ENCODE peak calls at places on chromosome 15, in eight cellular contexts. D, A, Z, H, N, M, F and L are unnamed samples. For H3K4me1, the result is how much of the 10 kb centered on the place peaks cover.

GRCh38 chr15:41263891-41264351 is 32.9 kb downstream of the CHP1 start:
- DNase-seq in Z (peak), F (peak), N (no peak), H (no peak), D (no peak), M (no peak), A (peak), L (no peak)

GRCh38 chr15:90184786-90185704 is 16.1 kb upstream of the SEMA4B start:
- DNase-seq in N (peak), F (peak), M (peak), A (peak), D (peak), Z (peak), H (peak), L (peak)

GRCh38 chr15:84921121-84921520 is 36.7 kb downstream of the SLC28A1 start:
- DNase-seq in D (no peak), N (no peak), H (no peak), F (no peak), Z (peak), A (no peak), M (no peak), L (no peak)

GRCh38 chr15:42832577-42832976 is 88.0 kb downstream of the TTBK2 start:
- DNase-seq in M (no peak), A (no peak), N (no peak), Z (peak), D (no peak), F (no peak), H (no peak), L (no peak)

GRCh38 chr15:81301815-81302399 is 22.0 kb downstream of the STARD5 start:
- DNase-seq in H (no peak), A (no peak), F (no peak), Z (no peak), D (peak), N (peak), M (no peak), L (no peak)

GRCh38 chr15:89982315-89983055 is 18.6 kb upstream of the ZNF710 start:
- DNase-seq in H (no peak), F (peak), N (no peak), D (no peak), M (no peak), Z (no peak), A (no peak), L (no peak)

GRCh38 chr15:32818758-32819405 is 101.1 kb downstream of the GREM1 start:
- DNase-seq in D (no peak), Z (no peak), H (no peak), F (no peak), A (peak), M (no peak), N (no peak), L (peak)

GRCh38 chr15:79505956-79506355 is 73.8 kb downstream of the MINAR1 start:
- DNase-seq in N (no peak), A (no peak), Z (no peak), F (no peak), M (no peak), D (no peak), H (no peak), L (no peak)

GRCh38 chr15:43922021-43922420 is 95.2 kb downstream of the WDR76 start:
- DNase-seq in Z (peak), M (no peak), A (no peak), F (no peak), D (no peak), N (no peak), H (no peak), L (no peak)

GRCh38 chr15:80594091-80594889 is 100.8 kb upstream of the ABHD17C start:
- DNase-seq in M (no peak), A (no peak), H (no peak), D (no peak), Z (no peak), N (no peak), F (peak), L (no peak)

GRCh38 chr15:71447328-71448250 is 332.3 kb downstream of the THSD4 start:
- DNase-seq in M (no peak), H (no peak), D (peak), N (no peak), Z (peak), A (no peak), F (peak), L (no peak)

GRCh38 chr15:43168192-43169107 is 16.8 kb upstream of the CCNDBP1 start:
- DNase-seq in D (peak), N (peak), F (peak), Z (no peak), A (no peak), H (no peak), M (no peak), L (no peak)

GRCh38 chr15:66224946-66225345 is 28.6 kb downstream of the MEGF11 start:
- DNase-seq in H (no peak), D (peak), N (peak), Z (no peak), M (no peak), A (no peak), F (no peak), L (no peak)

GRCh38 chr15:43911235-43911661 is 84.4 kb downstream of the WDR76 start:
- DNase-seq in Z (peak), M (no peak), N (no peak), H (no peak), A (no peak), F (no peak), D (no peak), L (no peak)

GRCh38 chr15:83305696-83306291 is 21.3 kb upstream of the BNC1 start:
- DNase-seq in A (peak), M (no peak), D (no peak), F (peak), H (no peak), N (peak), Z (peak), L (peak)

GRCh38 chr15:77251662-77252061 is 168.2 kb downstream of the PEAK1 start:
- DNase-seq in F (peak), N (no peak), Z (no peak), D (no peak), M (no peak), A (peak), H (no peak), L (no peak)

GRCh38 chr15:43194775-43195174 is 9.6 kb downstream of the CCNDBP1 start:
- DNase-seq in F (no peak), A (no peak), N (no peak), Z (peak), M (no peak), H (no peak), D (no peak), L (no peak)

GRCh38 chr15:42138968-42139386 is 17.5 kb downstream of the PLA2G4F start:
- DNase-seq in A (no peak), F (peak), M (no peak), N (no peak), H (no peak), D (peak), Z (no peak), L (no peak)

GRCh38 chr15:74784854-74785715 is 3.2 kb downstream of the CSK start:
- DNase-seq in D (no peak), M (no peak), F (no peak), A (no peak), H (no peak), N (no peak), Z (no peak), L (no peak)

GRCh38 chr15:41607033-41607432 is 48.0 kb downstream of the TYRO3 start:
- DNase-seq in D (no peak), H (no peak), M (no peak), Z (peak), N (no peak), A (no peak), F (no peak), L (peak)

GRCh38 chr15:79904256-79904655 is 7.4 kb upstream of the MTHFS start:
- DNase-seq in Z (peak), F (no peak), M (no peak), A (no peak), N (no peak), D (no peak), H (no peak), L (no peak)

GRCh38 chr15:67048281-67049279 is 16.8 kb upstream of the SMAD3 start:
- DNase-seq in F (no peak), M (no peak), D (peak), A (no peak), Z (peak), H (no peak), N (peak), L (no peak)

GRCh38 chr15:31352911-31353811 is 26.5 kb downstream of the KLF13 start:
- DNase-seq in Z (peak), D (peak), N (peak), M (peak), H (peak), F (no peak), A (no peak), L (peak)

GRCh38 chr15:54120949-54121463 is 142.8 kb downstream of the UNC13C start:
- DNase-seq in N (no peak), F (no peak), Z (no peak), M (no peak), A (no peak), D (no peak), H (no peak), L (no peak)

GRCh38 chr15:90594297-90594696 is 64.6 kb downstream of the CRTC3 start:
- DNase-seq in F (peak), M (peak), D (peak), H (no peak), Z (no peak), A (no peak), N (peak), L (no peak)

GRCh38 chr15:66071621-66072295 is 181.8 kb downstream of the MEGF11 start:
- DNase-seq in D (no peak), H (no peak), N (no peak), M (no peak), A (no peak), Z (peak), F (peak), L (no peak)

GRCh38 chr15:101067660-101068522 is 148.7 kb downstream of the LRRK1 start:
- DNase-seq in H (no peak), A (no peak), M (no peak), Z (no peak), F (no peak), D (no peak), N (no peak), L (no peak)

GRCh38 chr15:60945196-60945595 is 283.9 kb downstream of the RORA start:
- DNase-seq in N (peak), M (no peak), H (no peak), F (no peak), D (peak), Z (no peak), A (no peak), L (no peak)

GRCh38 chr15:48422401-48422800 is 91.2 kb downstream of the DUT start:
- DNase-seq in F (no peak), A (no peak), Z (peak), N (no peak), D (no peak), M (no peak), H (no peak), L (no peak)

GRCh38 chr15:55281517-55282227 is 7.9 kb downstream of the RAB27A start:
- DNase-seq in F (no peak), H (no peak), Z (no peak), A (no peak), M (no peak), N (no peak), D (no peak), L (no peak)

GRCh38 chr15:85615930-85616329 is 178.8 kb downstream of the KLHL25 start:
- DNase-seq in N (peak), H (peak), Z (peak), F (peak), A (peak), M (no peak), D (no peak), L (peak)

GRCh38 chr15:31215490-31216209 is 111.0 kb upstream of the KLF13 start:
- DNase-seq in A (peak), N (peak), F (peak), M (peak), Z (peak), H (peak), D (peak), L (peak)

GRCh38 chr15:67547064-67547463 is 4.6 kb downstream of the MAP2K5 start:
- DNase-seq in Z (no peak), N (no peak), A (no peak), H (no peak), M (no peak), D (no peak), F (no peak), L (no peak)

GRCh38 chr15:96340611-96341464 is 10.3 kb downstream of the NR2F2 start:
- DNase-seq in M (no peak), Z (peak), H (peak), D (no peak), A (peak), F (peak), N (peak), L (no peak)
- H3K4me1 ChIP-seq in M (under half), Z (under half), H (under half), D (under half), A (half or more), F (under half), N (under half), L (under half)

DNA sequence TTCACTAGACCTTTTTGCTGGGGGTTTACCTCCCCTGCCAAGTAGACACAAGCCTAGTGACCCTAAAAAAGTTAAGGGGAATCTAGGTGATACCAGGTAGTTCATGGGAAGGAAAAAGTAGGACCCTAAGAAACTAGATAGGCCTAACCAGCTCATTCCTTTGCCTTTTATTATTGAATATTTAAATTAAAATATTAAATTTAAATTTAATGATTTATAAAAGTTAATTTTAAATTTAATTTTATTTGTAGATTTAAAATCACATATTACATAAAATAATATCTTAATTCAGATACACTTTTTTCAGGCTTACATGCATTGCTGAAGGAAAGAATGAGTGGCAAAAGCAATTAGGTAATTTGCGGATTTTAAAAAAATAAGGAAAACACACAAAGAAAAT is 584.9 kb downstream of the AGBL1 start:
- DNase-seq in F (no peak), M (no peak), H (no peak), D (no peak), Z (no peak), N (no peak), A (no peak), L (no peak)
- H3K4me1 ChIP-seq in F (under half), M (under half), H (under half), D (under half), Z (under half), N (under half), A (under half), L (under half)

DNA sequence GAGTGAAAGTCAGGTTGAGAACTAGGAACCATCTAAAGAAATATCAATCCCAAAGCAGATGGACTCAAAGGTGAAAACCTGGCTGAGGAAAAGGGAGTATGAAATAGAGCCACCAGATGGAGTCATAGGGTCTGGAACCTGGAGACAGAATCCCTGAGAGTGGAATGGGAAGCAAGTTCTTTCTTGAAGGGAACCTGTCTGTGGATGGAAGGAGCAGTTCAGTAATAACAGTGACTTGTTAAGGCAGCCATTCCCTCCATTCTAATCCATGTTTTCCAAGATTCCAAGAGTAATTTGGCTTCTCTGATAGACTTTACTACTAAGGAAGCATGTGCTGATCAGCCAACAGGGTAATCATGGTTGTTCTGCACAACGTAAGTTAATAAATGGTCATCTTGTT is 22.5 kb upstream of the AQP9 start:
- DNase-seq in N (no peak), D (no peak), A (peak), Z (peak), F (no peak), M (no peak), H (no peak), L (peak)
- H3K4me1 ChIP-seq in N (under half), D (under half), A (under half), Z (under half), F (under half), M (under half), H (under half), L (under half)

GRCh38 chr15:69126054-69126469 is 34.4 kb upstream of the GLCE start:
- DNase-seq in H (peak), N (peak), D (no peak), Z (peak), A (no peak), F (no peak), M (no peak), L (peak)

GRCh38 chr15:69131362-69132215 is 28.8 kb upstream of the GLCE start:
- DNase-seq in A (no peak), D (no peak), Z (no peak), F (no peak), H (no peak), N (peak), M (no peak), L (no peak)

GRCh38 chr15:69127226-69127625 is 33.2 kb upstream of the GLCE start:
- DNase-seq in H (no peak), A (no peak), N (no peak), F (no peak), D (no peak), Z (peak), M (no peak), L (peak)

GRCh38 chr15:69132430-69132829 is 28.0 kb upstream of the GLCE start:
- DNase-seq in M (no peak), H (no peak), A (no peak), D (no peak), Z (no peak), F (no peak), N (no peak), L (no peak)

GRCh38 chr15:69129026-69129385 is 31.4 kb upstream of the GLCE start:
- DNase-seq in N (no peak), Z (no peak), H (no peak), F (no peak), M (no peak), A (no peak), D (no peak), L (no peak)
- H3K4me1 ChIP-seq in N (under half), Z (under half), H (under half), F (under half), M (under half), A (under half), D (under half), L (under half)

DNA sequence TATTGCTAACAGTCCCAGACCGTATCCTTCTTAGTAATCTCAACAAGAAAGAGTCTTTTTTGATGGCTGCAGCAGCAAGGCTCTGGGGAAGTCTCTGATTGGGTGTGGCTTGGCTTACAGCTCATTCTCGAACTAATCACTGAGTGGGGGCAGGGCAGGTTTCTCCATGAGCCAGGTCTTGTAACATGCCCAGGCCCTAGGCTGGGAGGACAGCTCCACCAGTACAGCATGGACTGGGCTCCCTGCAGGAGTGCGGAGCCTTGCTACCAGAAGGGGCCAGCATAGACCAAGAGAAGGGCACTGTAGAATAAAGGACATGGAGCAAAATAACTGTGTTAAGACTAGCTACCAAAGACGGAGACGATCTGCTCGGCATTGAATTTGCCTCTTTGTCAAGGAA is 7.2 kb downstream of the CD276 start:
- DNase-seq in F (peak), H (no peak), N (peak), M (no peak), D (peak), A (peak), Z (peak), L (no peak)
- H3K4me1 ChIP-seq in F (under half), H (under half), N (under half), M (under half), D (under half), A (under half), Z (half or more), L (under half)

GRCh38 chr15:88629071-88629470 is 7.9 kb downstream of the AEN start:
- DNase-seq in Z (no peak), H (no peak), M (no peak), N (no peak), A (no peak), D (no peak), F (no peak), L (no peak)

GRCh38 chr15:88628018-88628673 is 7.0 kb downstream of the AEN start:
- DNase-seq in F (no peak), N (no peak), A (no peak), Z (no peak), H (no peak), M (no peak), D (no peak), L (no peak)

GRCh38 chr15:88624971-88625290 is 3.8 kb downstream of the AEN start:
- DNase-seq in N (peak), Z (no peak), A (no peak), F (no peak), D (no peak), M (no peak), H (no peak), L (no peak)

GRCh38 chr15:88625943-88626741 is 5.0 kb downstream of the AEN start:
- DNase-seq in D (no peak), M (no peak), Z (no peak), N (no peak), H (no peak), F (no peak), A (no peak), L (no peak)

GRCh38 chr15:88627463-88627862 is 6.3 kb downstream of the AEN start:
- DNase-seq in F (no peak), D (no peak), Z (no peak), N (no peak), M (peak), H (no peak), A (no peak), L (no peak)
- H3K4me1 ChIP-seq in F (under half), D (under half), Z (under half), N (half or more), M (half or more), H (under half), A (under half), L (under half)

DNA sequence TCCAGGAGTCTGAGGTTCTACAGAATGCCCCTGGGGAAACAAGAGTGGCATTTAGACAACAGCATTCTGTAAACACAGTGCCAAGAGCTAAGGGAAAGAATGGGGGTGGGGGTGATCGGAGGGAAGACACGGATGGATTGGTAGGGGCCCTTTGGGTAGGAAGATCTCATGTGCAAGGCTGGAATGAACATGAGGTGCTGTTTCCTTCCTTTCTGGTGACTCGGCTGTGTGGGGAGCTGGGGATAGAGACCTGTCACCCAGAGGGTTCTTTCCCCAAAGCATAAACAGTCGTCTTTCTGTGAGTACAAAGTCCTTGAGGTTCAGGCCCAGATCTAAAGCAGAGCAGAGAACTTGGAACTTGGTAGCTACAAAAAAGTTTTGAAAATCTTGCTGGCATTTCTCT is 11.7 kb downstream of the TPM1 start:
- DNase-seq in F (no peak), M (no peak), H (no peak), A (no peak), N (no peak), D (no peak), Z (peak), L (no peak)
- H3K4me1 ChIP-seq in F (under half), M (under half), H (under half), A (under half), N (half or more), D (under half), Z (half or more), L (under half)